ENCODE peak calls at places on chromosome 21, in nine cellular contexts. S is HFFc6, E is fibroblast of the aortic adventitia, G is AG09309, T is lower lobe of right lung, I is neural crest cell, P is fibroblast of lung, L is NB4, N is HCT116. Q is an unnamed sample.

GRCh38 chr21:43308511-43309283 is 118.2 kb downstream of the SIK1 start:
- DNase-seq in S (no peak), E (no peak), G (no peak), T (peak; percentile 25), I (no peak), P (no peak), L (no peak), N (no peak), Q (no peak)

GRCh38 chr21:39153373-39153772 is 29.9 kb downstream of the PSMG1 start:
- DNase-seq in S (no peak), E (peak; percentile 19), G (no peak), T (no peak), I (no peak), P (no peak), L (peak; percentile 35), N (no peak), Q (no peak)

GRCh38 chr21:27421654-27422053 is 454.8 kb upstream of the ADAMTS5 start:
- DNase-seq in S (no peak), E (peak; percentile 86), G (no peak), T (no peak), I (no peak), P (no peak), L (no peak), N (no peak), Q (no peak)

GRCh38 chr21:29215709-29216108 is 83.0 kb upstream of the BACH1 start:
- DNase-seq in S (no peak), E (peak; percentile 52), G (no peak), T (no peak), I (no peak), P (peak; percentile 87), L (no peak), N (no peak), Q (no peak)

GRCh38 chr21:16071082-16071481 is 341.3 kb downstream of the USP25 start:
- DNase-seq in S (peak; percentile 46), E (peak; percentile 53), G (no peak), T (no peak), I (no peak), P (peak; percentile 55), L (no peak), N (no peak), Q (no peak)

GRCh38 chr21:15483138-15483780 is 246.5 kb upstream of the USP25 start:
- DNase-seq in S (peak; percentile 74), E (peak; percentile 95), G (peak; percentile 59), T (peak; percentile 87), I (peak; percentile 92), P (peak; percentile 89), L (peak; percentile 75), N (peak; percentile 74), Q (peak; percentile 69)

GRCh38 chr21:38476385-38476784 is 21.9 kb downstream of the ERG start:
- DNase-seq in S (no peak), E (no peak), G (no peak), T (no peak), I (no peak), P (no peak), L (peak; percentile 92), N (no peak), Q (no peak)

GRCh38 chr21:17613242-17613676 is 558 bp upstream of the BTG3 start:
- DNase-seq in S (no peak), E (peak; percentile 23), G (no peak), T (peak; percentile 87), I (no peak), P (peak; percentile 32), L (no peak), N (no peak), Q (no peak)

GRCh38 chr21:39048574-39048973 is 134.7 kb downstream of the PSMG1 start:
- DNase-seq in S (peak; percentile 64), E (peak; percentile 58), G (no peak), T (no peak), I (no peak), P (peak; percentile 83), L (peak; percentile 74), N (no peak), Q (no peak)

GRCh38 chr21:27390384-27390783 is 423.5 kb upstream of the ADAMTS5 start:
- DNase-seq in S (no peak), E (no peak), G (no peak), T (no peak), I (no peak), P (no peak), L (no peak), N (no peak), Q (no peak)

GRCh38 chr21:18369115-18369514 is 34.5 kb downstream of the TMPRSS15 start:
- DNase-seq in S (no peak), E (peak; percentile 4), G (no peak), T (no peak), I (no peak), P (peak; percentile 5), L (peak; percentile 30), N (no peak), Q (no peak)

GRCh38 chr21:15514073-15514946 is 215.5 kb upstream of the USP25 start:
- DNase-seq in S (no peak), E (no peak), G (no peak), T (no peak), I (no peak), P (no peak), L (no peak), N (no peak), Q (no peak)

GRCh38 chr21:39373634-39374033 is 24.7 kb upstream of the HMGN1 start:
- DNase-seq in S (peak; percentile 63), E (peak; percentile 46), G (no peak), T (no peak), I (no peak), P (peak; percentile 36), L (peak; percentile 72), N (no peak), Q (no peak)

GRCh38 chr21:39141502-39141901 is 41.7 kb downstream of the PSMG1 start:
- DNase-seq in S (no peak), E (peak; percentile 25), G (no peak), T (no peak), I (no peak), P (peak; percentile 54), L (no peak), N (no peak), Q (no peak)

GRCh38 chr21:43279578-43279894 is 110.7 kb downstream of the CRYAA start:
- DNase-seq in S (no peak), E (no peak), G (no peak), T (peak; percentile 38), I (no peak), P (no peak), L (no peak), N (no peak), Q (no peak)

GRCh38 chr21:38660333-38661295 is 145.1 kb upstream of the ETS2 start:
- DNase-seq in S (no peak), E (no peak), G (no peak), T (peak; percentile 53), I (no peak), P (no peak), L (peak; percentile 39), N (no peak), Q (no peak)

GRCh38 chr21:15688016-15688415 is 41.8 kb upstream of the USP25 start:
- DNase-seq in S (no peak), E (no peak), G (no peak), T (no peak), I (no peak), P (no peak), L (no peak), N (no peak), Q (no peak)

GRCh38 chr21:27292229-27292628 is 325.3 kb upstream of the ADAMTS5 start:
- DNase-seq in S (no peak), E (no peak), G (no peak), T (no peak), I (no peak), P (no peak), L (no peak), N (no peak), Q (no peak)

GRCh38 chr21:40719615-40720014 is 127.3 kb downstream of the DSCAM start:
- DNase-seq in S (no peak), E (no peak), G (no peak), T (no peak), I (no peak), P (no peak), L (no peak), N (no peak), Q (no peak)
- TF ChIP-seq CTCF in S (no peak), E (no peak), G (no peak), T (no peak), I (no peak), P (no peak), L (no peak), N (no peak), Q (no peak)

GRCh38 chr21:45013271-45013841 is 61.0 kb upstream of the ADARB1 start:
- DNase-seq in S (no peak), E (no peak), G (no peak), T (peak; percentile 37), I (no peak), P (no peak), L (no peak), N (no peak), Q (no peak)

GRCh38 chr21:45012661-45013270 is 61.6 kb upstream of the ADARB1 start:
- DNase-seq in S (no peak), E (no peak), G (no peak), T (peak; percentile 22), I (no peak), P (no peak), L (no peak), N (peak; percentile 36), Q (no peak)

GRCh38 chr21:45010860-45011259 is 63.5 kb upstream of the ADARB1 start:
- DNase-seq in S (no peak), E (no peak), G (no peak), T (peak; percentile 21), I (no peak), P (no peak), L (no peak), N (no peak), Q (no peak)

GRCh38 chr21:45011426-45011825 is 63.0 kb upstream of the ADARB1 start:
- DNase-seq in S (no peak), E (no peak), G (no peak), T (peak; percentile 23), I (no peak), P (no peak), L (no peak), N (no peak), Q (no peak)

GRCh38 chr21:45011911-45012660 is 62.3 kb upstream of the ADARB1 start:
- DNase-seq in S (peak; percentile 23), E (peak; percentile 82), G (peak; percentile 64), T (peak; percentile 36), I (no peak), P (peak; percentile 77), L (no peak), N (peak; percentile 65), Q (peak; percentile 49)
- TF ChIP-seq CTCF in S (no peak), E (peak; percentile 20), G (peak; percentile 24), T (no peak), I (peak; percentile 13), P (no peak), L (no peak), N (no peak), Q (peak; percentile 2)

GRCh38 chr21:37060296-37060695 is 12.6 kb downstream of the PIGP start:
- DNase-seq in S (peak; percentile 97), E (peak; percentile 86), G (peak; percentile 88), T (no peak), I (peak; percentile 16), P (peak; percentile 97), L (peak; percentile 68), N (peak; percentile 82), Q (peak; percentile 82)
- TF ChIP-seq CTCF in S (peak; percentile 22), E (peak; percentile 32), G (peak; percentile 22), T (no peak), I (no peak), P (peak; percentile 4), L (no peak), N (peak; percentile 18), Q (peak; percentile 31)

DNA sequence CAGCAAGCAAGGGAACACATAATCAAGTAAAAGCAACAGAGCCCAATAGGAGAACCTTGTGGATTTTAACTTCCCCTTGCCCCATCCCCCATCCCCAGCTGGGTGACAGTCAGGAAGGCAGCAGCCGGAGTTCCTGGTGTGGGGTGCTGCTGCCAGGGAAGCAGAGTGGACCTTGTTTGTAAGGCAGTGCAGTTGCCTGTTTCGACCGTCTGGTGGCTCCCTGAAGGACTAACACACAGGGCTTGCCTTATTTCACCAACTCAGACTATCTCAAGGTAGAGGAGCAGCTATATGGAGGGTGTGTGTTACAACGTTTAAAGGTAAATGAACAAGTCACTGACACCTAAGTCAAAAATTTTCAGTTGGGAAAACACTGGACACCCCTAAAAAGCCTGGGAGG is 6.6 kb downstream of the KRTAP10-8 start:
- DNase-seq in S (no peak), E (peak; percentile 6), G (no peak), T (peak; percentile 53), I (no peak), P (peak; percentile 1), L (peak; percentile 25), N (peak; percentile 2), Q (no peak)
- TF ChIP-seq CTCF in S (peak; percentile 35), E (peak; percentile 23), G (peak; percentile 47), T (peak; percentile 27), I (peak; percentile 18), P (no peak), L (no peak), N (peak; percentile 23), Q (no peak)